ENCODE peak calls at places on chromosomes 11 and 22, in six cellular contexts. Z is A549, W is endothelial cell, V is brain microvascular endothelial cell, G is HCT116, T is uterus. E is an unnamed sample.

GRCh38 chr11:35968386-35969088 is 24.7 kb downstream of the LDLRAD3 start:
- DNase-seq in T (no peak), G (no peak), V (no peak), W (no peak), Z (no peak), E (no peak)

GRCh38 chr11:75311858-75312288 is 39.6 kb downstream of the ARRB1 start:
- DNase-seq in V (peak; percentile 70), W (no peak), T (peak; percentile 78), Z (no peak), G (no peak), E (no peak)

GRCh38 chr11:77206264-77207018 is 78.4 kb downstream of the MYO7A start:
- DNase-seq in V (no peak), Z (no peak), T (no peak), G (no peak), W (peak; percentile 2), E (no peak)

GRCh38 chr11:102599642-102600261 is 25.4 kb downstream of the MMP20 start:
- DNase-seq in W (no peak), Z (peak; percentile 62), V (peak; percentile 89), T (no peak), G (peak; percentile 97), E (peak; percentile 85)

GRCh38 chr11:15688351-15688792 is 573.6 kb downstream of the INSC start:
- DNase-seq in V (peak; percentile 72), W (no peak), G (no peak), T (no peak), Z (no peak), E (no peak)

GRCh38 chr11:95915051-95915450 is 8.9 kb downstream of the MTMR2 start:
- DNase-seq in W (no peak), G (no peak), V (peak; percentile 67), T (no peak), Z (no peak), E (no peak)

GRCh38 chr11:66686100-66686785 is 8.6 kb upstream of the RBM4B start:
- DNase-seq in T (no peak), G (no peak), V (no peak), Z (no peak), W (no peak), E (no peak)

GRCh38 chr11:12175694-12176241 is 65.4 kb downstream of the MICAL2 start:
- DNase-seq in G (peak; percentile 81), T (no peak), W (no peak), Z (peak; percentile 66), V (peak; percentile 93), E (peak; percentile 83)

GRCh38 chr11:31240340-31240904 is 129.1 kb downstream of the DCDC1 start:
- DNase-seq in Z (peak; percentile 5), G (peak; percentile 59), W (peak; percentile 56), T (no peak), V (peak; percentile 34), E (no peak)
- TF ChIP-seq CTCF in Z (peak; percentile 79), G (peak; percentile 48), W (peak; percentile 61), T (peak; percentile 11), V (peak; percentile 75), E (peak; percentile 55)

GRCh38 chr11:114027396-114027795 is 32.1 kb upstream of the ZBTB16 start:
- DNase-seq in G (no peak), T (no peak), Z (no peak), W (no peak), V (no peak), E (no peak)

GRCh38 chr11:114027941-114028340 is 31.6 kb upstream of the ZBTB16 start:
- DNase-seq in T (no peak), G (no peak), W (no peak), V (no peak), Z (no peak), E (no peak)

GRCh38 chr11:114025329-114025907 is 34.1 kb upstream of the ZBTB16 start:
- DNase-seq in V (no peak), W (no peak), Z (no peak), T (no peak), G (no peak), E (no peak)

GRCh38 chr11:114031599-114032320 is 27.8 kb upstream of the ZBTB16 start:
- DNase-seq in T (no peak), G (no peak), V (no peak), Z (no peak), W (no peak), E (no peak)

DNA sequence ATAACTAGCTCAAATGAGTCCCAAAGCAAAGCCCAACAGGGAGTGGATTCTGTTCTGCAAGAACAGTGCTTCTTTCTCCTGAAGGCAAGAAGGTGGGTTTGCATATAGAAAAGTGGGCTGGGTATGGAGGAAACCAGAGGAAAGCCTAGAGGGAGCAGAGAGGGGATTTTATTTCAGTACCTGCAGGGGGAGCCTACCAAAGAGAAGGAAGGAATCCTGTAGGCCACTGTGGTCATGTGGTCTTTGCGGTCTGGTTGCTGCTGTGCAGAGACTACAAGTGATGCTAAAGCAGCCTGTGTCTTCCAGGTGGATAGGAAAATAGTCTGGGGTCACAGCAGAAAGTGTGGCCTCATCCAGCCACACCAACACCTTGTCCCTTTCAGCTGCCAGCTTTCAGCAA is 33.2 kb upstream of the ZBTB16 start:
- DNase-seq in W (no peak), Z (no peak), V (no peak), T (no peak), G (no peak), E (no peak)
- TF ChIP-seq CTCF in W (no peak), Z (no peak), V (peak; percentile 48), T (peak; percentile 4), G (no peak), E (peak; percentile 20)

GRCh38 chr22:37509026-37509886 is 10.0 kb downstream of the CARD10 start:
- DNase-seq in V (no peak), T (no peak), G (no peak), Z (no peak), W (no peak), E (no peak)
- TF ChIP-seq CTCF in V (no peak), T (no peak), G (no peak), Z (no peak), W (no peak), E (no peak)

DNA sequence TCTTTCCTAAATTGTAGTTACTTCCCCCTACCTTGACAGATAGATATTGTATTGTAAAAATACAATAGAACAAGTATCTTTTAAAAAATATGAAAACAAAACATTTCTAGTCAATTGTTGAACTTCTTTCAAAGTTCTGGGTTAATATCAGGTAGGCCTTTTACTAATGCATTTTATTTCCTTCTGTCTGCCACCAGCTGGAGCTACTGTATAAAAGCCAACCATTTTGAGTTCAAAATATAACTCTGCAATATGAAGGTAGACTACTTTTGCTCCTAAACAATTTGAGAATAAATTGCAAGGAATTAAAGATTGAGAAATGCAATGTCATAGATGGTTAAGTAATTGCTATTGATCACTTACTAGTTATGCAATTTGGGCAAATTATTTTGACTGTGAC is 22.1 kb upstream of the LIN7C start:
- DNase-seq in W (no peak), G (no peak), Z (no peak), T (no peak), V (no peak), E (no peak)
- TF ChIP-seq CTCF in W (no peak), G (no peak), Z (peak; percentile 13), T (no peak), V (peak; percentile 2), E (no peak)

GRCh38 chr22:42367980-42368378 is 64.2 kb downstream of the NFAM1 start:
- DNase-seq in G (no peak), T (peak; percentile 44), V (no peak), Z (no peak), W (no peak), E (no peak)

GRCh38 chr22:42366815-42367581 is 65.2 kb downstream of the NFAM1 start:
- DNase-seq in G (no peak), T (no peak), Z (no peak), V (no peak), W (no peak), E (no peak)

GRCh38 chr22:42368379-42369249 is 63.6 kb downstream of the NFAM1 start:
- DNase-seq in V (no peak), G (no peak), Z (no peak), T (no peak), W (no peak), E (no peak)

GRCh38 chr22:42371112-42371900 is 60.9 kb downstream of the NFAM1 start:
- DNase-seq in W (no peak), G (no peak), V (no peak), Z (no peak), T (no peak), E (no peak)

GRCh38 chr22:42369250-42370041 is 62.8 kb downstream of the NFAM1 start:
- DNase-seq in V (peak; percentile 85), T (peak; percentile 93), Z (peak; percentile 92), W (peak; percentile 71), G (peak; percentile 88), E (peak; percentile 85)
- TF ChIP-seq CTCF in V (no peak), T (no peak), Z (no peak), W (no peak), G (no peak), E (no peak)

GRCh38 chr11:78420796-78421209 is 3.2 kb upstream of the GAB2 start:
- DNase-seq in W (no peak), V (peak; percentile 85), G (no peak), Z (no peak), T (peak; percentile 94), E (no peak)
- TF ChIP-seq CTCF in W (no peak), V (no peak), G (no peak), Z (no peak), T (no peak), E (no peak)

GRCh38 chr11:4580124-4580523 is 1.4 kb upstream of the OR52I2 start:
- DNase-seq in Z (no peak), T (no peak), G (no peak), V (no peak), W (no peak), E (no peak)
- TF ChIP-seq CTCF in Z (no peak), T (no peak), G (no peak), V (no peak), W (no peak), E (no peak)

E was measured in HFF-Myc.